ENCODE peak calls at places on chromosome 7, in seven cellular contexts. I, U, R, S, B, W and Z are unnamed samples.

GRCh38 chr7:5354460-5355279 is 69.0 kb downstream of the TNRC18 start:
- DNase-seq in S (peak; percentile 85), W (peak; percentile 73), B (peak; percentile 82), U (peak; percentile 79), I (peak; percentile 77), R (no peak), Z (peak; percentile 73)

GRCh38 chr7:136183981-136184380 is 206.8 kb upstream of the MTPN start:
- DNase-seq in B (no peak), I (no peak), S (no peak), U (no peak), W (no peak), R (peak; percentile 45), Z (no peak)

GRCh38 chr7:51324206-51324884 is 7.7 kb upstream of the COBL start:
- DNase-seq in B (no peak), S (no peak), U (peak; percentile 67), I (no peak), W (no peak), R (no peak), Z (no peak)

GRCh38 chr7:126541416-126541815 is 711.3 kb downstream of the GRM8 start:
- DNase-seq in I (no peak), S (no peak), R (no peak), B (no peak), W (no peak), U (no peak), Z (no peak)

GRCh38 chr7:92945840-92946239 is 109.5 kb upstream of the CDK6 start:
- DNase-seq in S (no peak), R (no peak), I (no peak), B (no peak), W (no peak), U (no peak), Z (no peak)

GRCh38 chr7:134458341-134458805 is 527 bp downstream of the AKR1B1 start:
- DNase-seq in B (peak; percentile 42), I (peak; percentile 58), U (peak; percentile 74), R (peak; percentile 82), W (peak; percentile 42), S (peak; percentile 76), Z (peak; percentile 47)

GRCh38 chr7:16753102-16753931 is at the start of gene TSPAN13:
- DNase-seq in U (peak; percentile 98), S (peak; percentile 79), W (peak; percentile 81), R (peak; percentile 96), B (peak; percentile 79), I (peak; percentile 95), Z (peak; percentile 97)

GRCh38 chr7:80890839-80891544 is 27.9 kb downstream of the SEMA3C start:
- DNase-seq in U (no peak), S (no peak), R (no peak), W (no peak), I (no peak), B (no peak), Z (no peak)

GRCh38 chr7:105353752-105354328 is 34.9 kb downstream of the SRPK2 start:
- DNase-seq in I (peak; percentile 66), U (no peak), B (peak; percentile 53), R (no peak), W (peak; percentile 60), S (no peak), Z (no peak)

DNA sequence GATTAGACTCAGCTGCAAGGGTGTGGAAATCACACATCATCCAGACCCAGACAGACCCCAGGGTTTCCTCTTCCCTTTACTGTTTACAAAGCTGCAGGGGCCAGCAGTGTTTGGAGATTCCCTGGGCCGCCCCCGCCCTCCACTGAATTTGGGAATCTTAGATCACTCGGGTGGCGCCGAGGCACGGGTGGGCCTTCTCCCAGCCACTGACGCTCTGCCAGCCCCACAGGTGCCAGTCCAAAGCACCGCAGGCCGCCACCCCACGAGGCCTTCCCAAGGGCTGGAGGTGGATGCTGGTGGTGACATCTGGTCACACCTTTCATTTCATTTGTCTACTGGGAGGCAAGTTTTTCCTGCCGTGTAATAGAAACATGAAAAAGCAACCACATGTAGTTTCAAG is 439.4 kb upstream of the FOXK1 start:
- DNase-seq in U (no peak), I (no peak), S (no peak), B (no peak), R (no peak), W (no peak), Z (no peak)
- H3K27me3 ChIP-seq in U (no peaks in the 10 kb centered on the region), I (no peaks in the 10 kb centered on the region), S (no peaks in the 10 kb centered on the region), B (no peaks in the 10 kb centered on the region), R (no peaks in the 10 kb centered on the region), W (no peaks in the 10 kb centered on the region), Z (no peaks in the 10 kb centered on the region)

GRCh38 chr7:27242046-27242579 is 489 bp upstream of the EVX1 start:
- DNase-seq in B (no peak), W (no peak), I (no peak), R (peak; percentile 24), S (no peak), U (no peak), Z (no peak)
- H3K27me3 ChIP-seq in B (peaks cover 49% of the 10 kb centered on the region), W (peaks cover 100% of the 10 kb centered on the region), I (peaks cover 25% of the 10 kb centered on the region), R (peaks cover 100% of the 10 kb centered on the region), S (peaks cover 99% of the 10 kb centered on the region), U (peaks cover 74% of the 10 kb centered on the region), Z (peaks cover 66% of the 10 kb centered on the region)

GRCh38 chr7:1409555-1409954 is 49.7 kb downstream of the MICALL2 start:
- DNase-seq in I (no peak), S (no peak), R (no peak), B (no peak), U (no peak), W (no peak), Z (no peak)

GRCh38 chr7:1410992-1411391 is 48.3 kb downstream of the MICALL2 start:
- DNase-seq in R (no peak), S (no peak), B (no peak), U (no peak), I (no peak), W (no peak), Z (no peak)

GRCh38 chr7:1411414-1411813 is 47.9 kb downstream of the MICALL2 start:
- DNase-seq in I (no peak), B (no peak), W (no peak), S (no peak), R (no peak), U (no peak), Z (no peak)

GRCh38 chr7:1407883-1408282 is 51.4 kb downstream of the MICALL2 start:
- DNase-seq in R (no peak), U (no peak), S (no peak), W (no peak), B (no peak), I (no peak), Z (no peak)

DNA sequence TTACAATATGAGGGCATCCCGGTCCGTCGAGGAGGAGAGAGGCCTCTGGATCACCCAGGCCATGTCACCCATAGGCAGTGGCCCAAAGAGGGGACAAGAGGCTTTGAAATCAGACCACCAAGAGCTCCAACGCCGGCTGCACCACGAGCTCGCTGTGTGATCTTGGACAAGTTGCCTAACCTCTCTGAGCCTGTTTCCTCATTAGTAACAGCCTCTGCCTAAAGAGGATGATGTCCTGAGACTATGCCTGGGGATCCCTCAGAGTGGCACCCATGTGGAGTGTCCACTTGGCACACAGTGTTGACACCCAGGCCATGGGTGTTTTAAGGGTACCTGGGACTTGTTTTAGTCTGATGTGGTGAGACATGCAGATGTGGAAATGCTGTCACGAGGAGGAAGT is 50.8 kb downstream of the MICALL2 start:
- DNase-seq in U (no peak), S (no peak), W (no peak), I (no peak), B (no peak), R (no peak), Z (no peak)
- H3K27me3 ChIP-seq in U (peaks cover 7% of the 10 kb centered on the region), S (peaks cover 97% of the 10 kb centered on the region), W (peaks cover 100% of the 10 kb centered on the region), I (no peaks in the 10 kb centered on the region), B (peaks cover 9% of the 10 kb centered on the region), R (peaks cover 93% of the 10 kb centered on the region), Z (no peaks in the 10 kb centered on the region)

DNA sequence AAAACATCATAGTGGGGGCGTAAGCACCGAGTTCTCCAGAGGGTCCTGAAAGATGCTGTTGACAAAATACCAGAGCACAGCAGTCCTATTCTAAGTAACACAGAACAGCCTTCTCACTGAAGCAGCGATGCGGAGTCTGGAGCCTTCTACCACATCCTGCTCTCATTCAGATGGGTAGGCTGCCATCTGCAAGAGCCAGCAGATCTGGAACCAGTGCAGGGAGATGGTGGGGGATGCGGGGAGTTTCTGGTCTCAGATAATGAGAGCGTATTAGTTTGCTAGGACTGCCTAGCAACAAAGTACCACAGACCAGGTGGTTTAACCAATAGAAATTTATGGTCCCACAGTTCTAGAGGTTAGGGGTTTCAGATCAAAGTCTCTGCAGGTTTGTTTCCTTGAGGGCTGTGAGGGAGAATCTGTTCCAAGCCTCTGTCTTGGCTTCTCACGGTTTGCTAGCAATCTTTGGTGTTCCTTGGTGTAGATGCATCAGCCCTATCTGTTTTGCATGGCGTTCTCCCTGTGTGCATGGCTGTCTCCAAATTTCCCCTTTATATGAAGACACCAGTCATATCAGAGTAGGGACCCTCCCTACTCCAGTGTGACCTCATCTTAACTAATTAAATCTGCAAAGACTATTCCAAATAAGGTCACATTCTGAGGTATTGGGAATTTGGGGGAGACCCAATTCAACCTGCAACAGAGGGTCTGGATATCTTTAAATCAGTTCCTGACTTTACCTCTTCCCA is 52.0 kb upstream of the STEAP1B start:
- DNase-seq in I (no peak), S (no peak), B (no peak), R (no peak), U (no peak), W (no peak), Z (no peak)
- H3K27me3 ChIP-seq in I (peaks cover 6% of the 10 kb centered on the region), S (peaks cover 53% of the 10 kb centered on the region), B (peaks cover 9% of the 10 kb centered on the region), R (peaks cover 14% of the 10 kb centered on the region), U (no peaks in the 10 kb centered on the region), W (peaks cover 56% of the 10 kb centered on the region), Z (peaks cover 18% of the 10 kb centered on the region)

GRCh38 chr7:98133621-98134266 is 27.1 kb downstream of the LMTK2 start:
- DNase-seq in U (peak; percentile 68), B (no peak), R (no peak), I (peak; percentile 60), S (no peak), W (no peak), Z (no peak)
- H3K27me3 ChIP-seq in U (no peaks in the 10 kb centered on the region), B (no peaks in the 10 kb centered on the region), R (no peaks in the 10 kb centered on the region), I (no peaks in the 10 kb centered on the region), S (no peaks in the 10 kb centered on the region), W (no peaks in the 10 kb centered on the region), Z (no peaks in the 10 kb centered on the region)

GRCh38 chr7:151251926-151252835 is 3.7 kb upstream of the SMARCD3 start:
- DNase-seq in I (peak; percentile 48), R (peak; percentile 83), U (peak; percentile 29), B (peak; percentile 76), S (peak; percentile 70), W (peak; percentile 86), Z (peak; percentile 72)

GRCh38 chr7:151252961-151253691 is 4.6 kb upstream of the SMARCD3 start:
- DNase-seq in R (peak; percentile 67), S (peak; percentile 58), W (no peak), I (no peak), U (no peak), B (no peak), Z (no peak)

GRCh38 chr7:151249732-151250072 is 1.2 kb upstream of the SMARCD3 start:
- DNase-seq in W (peak; percentile 71), R (peak; percentile 68), I (no peak), S (peak; percentile 75), B (peak; percentile 80), U (no peak), Z (peak; percentile 79)

GRCh38 chr7:151250181-151251095 is 1.9 kb upstream of the SMARCD3 start:
- DNase-seq in R (no peak), I (no peak), S (peak; percentile 56), U (no peak), W (no peak), B (no peak), Z (peak; percentile 55)

GRCh38 chr7:151251328-151251925 is 2.9 kb upstream of the SMARCD3 start:
- DNase-seq in R (no peak), B (peak; percentile 76), W (peak; percentile 76), S (peak; percentile 71), U (peak; percentile 33), I (no peak), Z (no peak)
- H3K27me3 ChIP-seq in R (peaks cover 69% of the 10 kb centered on the region), B (no peaks in the 10 kb centered on the region), W (peaks cover 24% of the 10 kb centered on the region), S (no peaks in the 10 kb centered on the region), U (peaks cover 2% of the 10 kb centered on the region), I (no peaks in the 10 kb centered on the region), Z (no peaks in the 10 kb centered on the region)

GRCh38 chr7:34673066-34673465 is 15.0 kb downstream of the NPSR1 start:
- DNase-seq in W (no peak), S (no peak), U (no peak), I (no peak), R (no peak), B (no peak), Z (no peak)
- H3K27me3 ChIP-seq in W (no peaks in the 10 kb centered on the region), S (no peaks in the 10 kb centered on the region), U (no peaks in the 10 kb centered on the region), I (no peaks in the 10 kb centered on the region), R (no peaks in the 10 kb centered on the region), B (no peaks in the 10 kb centered on the region), Z (no peaks in the 10 kb centered on the region)